ENCODE peak calls at places on chromosomes 12 and 14, in five cellular contexts. M is fibroblast of lung, B is cardiac muscle cell, C is PC-9, T is mesendoderm. N is an unnamed sample. For H3K27me3, the result is how much of the 10 kb centered on the place peaks cover.

GRCh38 chr14:87643005-87643404 is 350.0 kb downstream of the GALC start:
- DNase-seq in B (peak), T (no peak), M (peak), C (no peak), N (no peak)

GRCh38 chr14:75307700-75308379 is 29.2 kb downstream of the FOS start:
- DNase-seq in B (peak), M (peak), T (peak), C (peak), N (peak)

GRCh38 chr12:58681730-58682129 is 238.6 kb downstream of the LRIG3 start:
- DNase-seq in M (no peak), C (no peak), T (no peak), B (no peak), N (no peak)

GRCh38 chr14:81231540-81231939 is 10.8 kb upstream of the GTF2A1 start:
- DNase-seq in T (no peak), B (no peak), C (no peak), M (no peak), N (no peak)

GRCh38 chr12:96219700-96220206 is 25.6 kb downstream of the ELK3 start:
- DNase-seq in M (peak), B (no peak), C (peak), T (peak), N (no peak)

GRCh38 chr12:57842342-57843294 is 3.9 kb downstream of the CTDSP2 start:
- DNase-seq in M (no peak), T (peak), C (no peak), B (peak), N (peak)

GRCh38 chr12:63170321-63170720 is 19.3 kb upstream of the AVPR1A start:
- DNase-seq in T (no peak), B (no peak), M (no peak), C (no peak), N (no peak)

GRCh38 chr12:100154472-100155247 is 12.0 kb upstream of the BLTP3B start:
- DNase-seq in B (peak), C (no peak), T (peak), M (peak), N (peak)

GRCh38 chr12:1915082-1915968 is 3.1 kb downstream of the CACNA2D4 start:
- DNase-seq in B (no peak), M (no peak), C (no peak), T (no peak), N (peak)

GRCh38 chr14:64702493-64703392 is 1.5 kb upstream of the PLEKHG3 start:
- DNase-seq in C (peak), B (peak), T (peak), M (no peak), N (peak)

GRCh38 chr14:36515896-36516718 is 3.9 kb downstream of the NKX2-1 start:
- DNase-seq in C (no peak), M (peak), T (peak), B (no peak), N (no peak)
- H3K4me3 ChIP-seq in C (no peak), M (no peak), T (no peak), B (no peak), N (no peak)

DNA sequence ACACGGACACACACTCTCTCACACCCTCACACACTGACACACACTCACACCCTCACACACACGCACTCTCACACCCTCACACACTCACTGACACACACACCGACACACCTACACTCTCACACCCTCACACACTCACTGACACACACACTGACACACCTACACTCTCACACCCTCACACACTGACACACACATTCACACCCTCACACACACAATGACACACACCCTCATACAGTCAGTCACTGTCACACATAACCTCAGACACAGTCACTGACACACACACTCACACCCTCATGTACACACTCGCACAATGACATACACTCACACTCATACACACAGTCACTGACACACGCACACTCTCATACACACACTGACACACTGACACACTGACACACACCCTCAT is 19.8 kb upstream of the DLK1 start:
- DNase-seq in T (no peak), B (no peak), C (no peak), M (no peak), N (no peak)
- H3K27ac ChIP-seq in T (no peak), B (no peak), C (no peak), M (no peak), N (no peak)

GRCh38 chr12:80714846-80715245 is 1.9 kb upstream of the MYF5 start:
- DNase-seq in M (no peak), B (no peak), T (peak), C (no peak), N (no peak)
- H3K27me3 ChIP-seq in M (under half), B (under half), T (under half), C (under half), N (under half)

GRCh38 chr14:55706341-55706684 is 126.3 kb downstream of the KTN1 start:
- DNase-seq in T (no peak), B (no peak), M (no peak), C (no peak), N (no peak)
- H3K4me3 ChIP-seq in T (no peak), B (no peak), M (no peak), C (no peak), N (no peak)

DNA sequence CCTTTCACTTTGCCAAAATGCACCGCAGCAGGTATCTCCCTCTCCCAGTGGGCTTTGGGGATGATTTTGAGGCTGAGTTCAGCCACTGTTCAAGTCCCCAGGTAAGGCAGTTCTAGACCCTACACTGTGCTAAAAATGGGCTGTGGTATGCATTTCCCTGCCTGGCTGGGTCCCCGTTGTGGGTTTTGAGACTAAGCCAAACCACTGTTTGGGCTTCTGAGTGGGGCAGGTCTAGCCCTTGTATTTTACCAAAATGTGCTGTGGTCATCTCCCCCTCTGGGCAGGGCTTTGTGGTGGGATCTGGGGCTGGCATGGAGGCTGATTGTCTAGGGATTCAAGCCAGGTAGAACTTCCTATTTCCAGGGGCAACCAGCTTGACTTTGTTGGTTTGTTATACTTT is 13.6 kb upstream of the OR4Q3 start:
- DNase-seq in B (no peak), C (no peak), T (no peak), M (no peak), N (no peak)
- H3K27ac ChIP-seq in B (no peak), C (no peak), T (no peak), M (no peak), N (no peak)

DNA sequence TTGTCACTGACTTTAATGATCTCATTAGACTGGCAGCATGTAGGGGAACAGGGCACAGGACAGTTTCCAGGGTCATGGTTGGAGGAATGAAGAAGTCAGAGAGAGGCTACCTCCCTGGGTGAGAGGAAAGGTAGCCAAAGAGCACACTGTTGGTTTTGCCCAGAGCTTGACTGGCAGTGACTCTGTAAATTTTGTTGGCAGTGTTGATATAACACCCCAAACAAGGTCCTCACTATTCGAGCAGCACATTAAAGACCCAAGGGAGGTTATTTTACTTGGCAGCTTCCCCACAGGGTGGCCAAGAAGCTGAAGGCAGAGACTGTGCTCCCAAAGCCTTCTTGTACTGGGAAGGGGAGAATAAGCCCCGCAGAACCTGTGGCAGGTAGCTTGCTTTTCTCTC is 40.6 kb downstream of the WSCD2 start:
- DNase-seq in B (no peak), C (no peak), T (no peak), M (no peak), N (no peak)
- H3K27me3 ChIP-seq in B (under half), C (under half), T (under half), M (under half), N (under half)

GRCh38 chr12:50425859-50426258 is 25.2 kb downstream of the LARP4 start:
- DNase-seq in B (peak), C (no peak), M (no peak), T (peak), N (no peak)
- H3K4me3 ChIP-seq in B (no peak), C (no peak), M (no peak), T (no peak), N (no peak)

GRCh38 chr14:21258889-21259787 is 10.1 kb downstream of the HNRNPC start:
- DNase-seq in C (no peak), T (no peak), B (no peak), M (no peak), N (no peak)

GRCh38 chr14:21255385-21256101 is 13.7 kb downstream of the HNRNPC start:
- DNase-seq in C (no peak), T (no peak), M (peak), B (no peak), N (no peak)

GRCh38 chr14:21257395-21258193 is 11.6 kb downstream of the HNRNPC start:
- DNase-seq in M (no peak), B (no peak), T (no peak), C (no peak), N (no peak)

GRCh38 chr14:21258194-21258888 is 10.9 kb downstream of the HNRNPC start:
- DNase-seq in B (no peak), T (no peak), C (no peak), M (no peak), N (no peak)

DNA sequence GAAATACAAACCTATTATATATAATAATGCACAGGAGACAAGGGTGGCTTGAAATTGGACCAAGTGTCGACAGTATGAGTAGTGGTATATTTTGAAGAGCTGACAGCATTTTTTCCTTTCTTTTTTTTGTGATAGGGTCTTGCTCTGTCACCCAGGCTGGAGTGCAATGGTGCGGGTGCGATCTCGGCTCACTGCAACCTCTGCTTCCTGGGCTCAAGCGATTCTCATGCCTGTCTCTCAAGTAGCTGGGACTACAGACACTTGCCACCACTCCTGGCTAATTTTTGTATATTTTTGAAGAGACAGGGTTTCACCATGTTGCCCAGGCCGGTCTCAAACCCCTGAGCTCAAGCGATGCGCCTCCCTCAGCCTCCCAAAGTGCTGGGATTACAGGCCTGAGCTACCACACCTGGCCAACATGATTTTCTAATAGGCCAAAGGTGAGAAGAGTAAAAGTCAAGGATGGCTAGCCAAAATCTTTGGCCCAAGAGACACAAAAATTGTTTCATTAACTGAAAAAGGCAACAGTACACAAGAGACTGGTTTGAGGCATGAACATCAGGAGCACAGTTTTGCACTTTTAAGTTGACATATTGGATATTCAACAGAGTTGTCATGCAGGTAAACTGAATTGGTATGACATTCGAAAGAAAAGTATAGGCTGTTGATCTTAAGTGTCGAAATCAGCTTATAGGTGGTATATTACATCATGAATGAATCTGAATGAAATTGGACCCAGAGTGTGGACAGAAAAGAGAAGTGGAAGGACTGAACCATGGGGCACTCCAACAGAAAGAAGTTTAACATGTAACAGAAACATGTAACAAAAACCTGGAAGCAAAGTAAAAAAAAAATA is 12.5 kb downstream of the HNRNPC start:
- DNase-seq in C (no peak), B (no peak), T (no peak), M (no peak), N (no peak)
- H3K27ac ChIP-seq in C (no peak), B (peak), T (no peak), M (no peak), N (peak)